ENCODE peak calls at places on chromosomes 4 and X, in five cellular contexts. L is SK-N-SH, C is H1, W is tibial artery, X is heart right ventricle. R is an unnamed sample.

GRCh38 chrX:47179221-47179927 is 14.3 kb upstream of the UBA1 start:
- DNase-seq in W (peak; percentile 80), L (no peak), X (peak; percentile 48), C (no peak), R (peak; percentile 54)

GRCh38 chr4:161252520-161253141 is 911.2 kb downstream of the FSTL5 start:
- DNase-seq in X (no peak), C (no peak), W (no peak), L (no peak), R (no peak)

GRCh38 chr4:165635261-165635838 is 237.7 kb upstream of the TLL1 start:
- DNase-seq in L (no peak), W (no peak), C (no peak), X (no peak), R (no peak)

GRCh38 chrX:111460612-111461011 is 48.6 kb upstream of the DCX start:
- DNase-seq in W (no peak), X (no peak), C (no peak), L (no peak), R (no peak)

GRCh38 chrX:46333550-46333949 is 211.7 kb downstream of the ZNF674 start:
- DNase-seq in C (no peak), X (no peak), W (no peak), L (no peak), R (no peak)

GRCh38 chr4:37967749-37968148 is 7.6 kb downstream of the PTTG2 start:
- DNase-seq in C (no peak), W (no peak), L (no peak), X (no peak), R (no peak)

GRCh38 chr4:140326395-140326993 is 47.0 kb upstream of the SCOC start:
- DNase-seq in L (peak; percentile 54), W (no peak), X (peak; percentile 28), C (no peak), R (no peak)

GRCh38 chr4:54657556-54658313 is at the start of gene KIT:
- DNase-seq in L (peak; percentile 89), W (peak; percentile 72), X (peak; percentile 12), C (peak; percentile 66), R (peak; percentile 33)

GRCh38 chr4:25757452-25757851 is 101.8 kb downstream of the SLC34A2 start:
- DNase-seq in X (no peak), W (no peak), L (no peak), C (no peak), R (no peak)

GRCh38 chrX:80335062-80335830 is 85.0 kb upstream of the TENT5D start:
- DNase-seq in W (peak; percentile 64), C (no peak), L (peak; percentile 35), X (no peak), R (peak; percentile 26)

GRCh38 chr4:131613086-131613823 is 1535.8 kb upstream of the PCDH10 start:
- DNase-seq in X (no peak), C (no peak), W (no peak), L (no peak), R (no peak)

GRCh38 chr4:89829470-89830138 is 7.4 kb downstream of the SNCA start:
- DNase-seq in C (no peak), L (no peak), W (no peak), X (peak; percentile 24), R (no peak)

GRCh38 chrX:22800360-22800759 is 199.4 kb upstream of the DDX53 start:
- DNase-seq in L (no peak), C (no peak), X (no peak), W (peak; percentile 68), R (peak; percentile 11)

GRCh38 chr4:7876096-7876993 is 63.3 kb downstream of the AFAP1 start:
- DNase-seq in X (no peak), W (no peak), L (peak; percentile 54), C (no peak), R (no peak)

GRCh38 chrX:69065451-69065850 is 99.8 kb downstream of the PJA1 start:
- DNase-seq in C (no peak), X (no peak), L (no peak), W (no peak), R (no peak)

GRCh38 chr4:3747582-3747906 is 18.6 kb upstream of the ADRA2C start:
- DNase-seq in L (no peak), W (no peak), C (peak; percentile 39), X (no peak), R (no peak)

GRCh38 chr4:10983274-10983673 is 298.7 kb upstream of the CLNK start:
- DNase-seq in L (no peak), W (no peak), C (no peak), X (no peak), R (no peak)

GRCh38 chrX:15678339-15678738 is 13.7 kb upstream of the CLTRN start:
- DNase-seq in C (no peak), X (no peak), L (no peak), W (no peak), R (no peak)

GRCh38 chr4:116400480-116400879 is 684.9 kb downstream of the TRAM1L1 start:
- DNase-seq in L (no peak), C (no peak), X (no peak), W (no peak), R (no peak)

GRCh38 chrX:9147086-9147485 is 113.2 kb upstream of the FAM9B start:
- DNase-seq in C (no peak), L (no peak), X (no peak), W (no peak), R (no peak)

GRCh38 chr4:124754671-124755070 is 42.1 kb upstream of the ANKRD50 start:
- DNase-seq in L (no peak), C (no peak), X (no peak), W (no peak), R (no peak)

GRCh38 chr4:17510582-17510981 is 1.3 kb downstream of the QDPR start:
- DNase-seq in X (no peak), L (peak; percentile 15), W (no peak), C (no peak), R (no peak)

GRCh38 chr4:75497133-75497532 is 17.1 kb downstream of the RCHY1 start:
- DNase-seq in C (no peak), W (no peak), X (no peak), L (no peak), R (no peak)

GRCh38 chr4:75498041-75498440 is 16.2 kb downstream of the RCHY1 start:
- DNase-seq in X (no peak), W (no peak), L (no peak), C (no peak), R (no peak)

GRCh38 chr4:75505630-75506029 is 8.6 kb downstream of the RCHY1 start:
- DNase-seq in X (no peak), C (no peak), W (no peak), L (no peak), R (no peak)

GRCh38 chr4:75499900-75500299 is 14.3 kb downstream of the RCHY1 start:
- DNase-seq in X (no peak), L (no peak), C (no peak), W (no peak), R (no peak)

DNA sequence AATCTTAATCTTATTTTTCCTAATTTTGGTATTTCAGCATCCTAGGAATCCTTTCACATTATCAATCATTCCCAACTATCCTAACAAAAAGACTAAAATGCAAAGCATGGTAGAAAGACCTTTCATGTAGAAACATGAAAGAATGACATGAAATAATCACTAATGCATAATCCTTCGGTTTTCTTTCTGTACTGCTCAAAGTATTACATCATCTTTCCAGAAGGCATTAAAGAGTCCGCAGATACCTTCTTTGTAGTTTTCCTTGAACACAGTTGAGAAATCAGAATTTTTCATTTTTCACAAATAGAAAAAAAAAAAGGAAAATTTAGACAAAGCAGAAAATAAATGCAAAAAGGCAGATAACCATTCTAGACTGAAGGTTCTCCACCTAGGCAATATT is 11.5 kb downstream of the RCHY1 start:
- DNase-seq in X (no peak), W (no peak), L (no peak), C (no peak), R (no peak)
- H3K36me3 ChIP-seq in X (peaks cover 94% of the 10 kb centered on the region), W (peaks cover 30% of the 10 kb centered on the region), L (peaks cover 63% of the 10 kb centered on the region), C (no peaks in the 10 kb centered on the region), R (peaks cover 88% of the 10 kb centered on the region)

GRCh38 chr4:94974773-94975172 is 217.0 kb downstream of the BMPR1B start:
- DNase-seq in X (no peak), W (no peak), L (no peak), C (no peak), R (no peak)
- H3K4me3 ChIP-seq in X (no peak overlapping the region), W (no peak overlapping the region), L (no peak overlapping the region), C (no peak overlapping the region), R (no peak overlapping the region)

DNA sequence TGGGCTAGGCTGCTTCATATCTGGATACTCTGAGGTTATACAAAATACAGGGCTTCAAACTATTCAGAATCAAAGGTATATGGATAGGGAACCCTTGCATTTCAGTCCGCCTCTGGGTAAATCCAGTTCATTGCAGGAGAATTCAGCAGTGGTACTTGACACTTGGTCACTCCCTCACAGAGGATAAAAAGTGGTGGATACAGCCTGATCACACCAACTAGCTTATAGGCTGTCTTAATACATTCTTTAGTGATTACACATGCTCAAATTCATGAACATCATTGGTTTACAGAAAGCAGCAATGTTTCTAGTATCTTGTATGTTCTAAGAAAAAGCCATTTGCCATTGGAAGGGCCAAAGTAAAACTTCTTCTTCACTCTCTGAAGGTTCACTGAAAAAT is 104.8 kb upstream of the PDE5A start:
- DNase-seq in W (no peak), X (no peak), L (no peak), C (no peak), R (no peak)
- H3K4me1 ChIP-seq in W (no peaks in the 10 kb centered on the region), X (peaks cover 9% of the 10 kb centered on the region), L (peaks cover 3% of the 10 kb centered on the region), C (no peaks in the 10 kb centered on the region), R (peaks cover 47% of the 10 kb centered on the region)

GRCh38 chr4:2702361-2702760 is 53.8 kb downstream of the TNIP2 start:
- DNase-seq in X (no peak), L (no peak), C (no peak), W (no peak), R (no peak)
- H3K36me3 ChIP-seq in X (peaks cover 98% of the 10 kb centered on the region), L (peaks cover 58% of the 10 kb centered on the region), C (peaks cover 29% of the 10 kb centered on the region), W (peaks cover 68% of the 10 kb centered on the region), R (peaks cover 91% of the 10 kb centered on the region)

DNA sequence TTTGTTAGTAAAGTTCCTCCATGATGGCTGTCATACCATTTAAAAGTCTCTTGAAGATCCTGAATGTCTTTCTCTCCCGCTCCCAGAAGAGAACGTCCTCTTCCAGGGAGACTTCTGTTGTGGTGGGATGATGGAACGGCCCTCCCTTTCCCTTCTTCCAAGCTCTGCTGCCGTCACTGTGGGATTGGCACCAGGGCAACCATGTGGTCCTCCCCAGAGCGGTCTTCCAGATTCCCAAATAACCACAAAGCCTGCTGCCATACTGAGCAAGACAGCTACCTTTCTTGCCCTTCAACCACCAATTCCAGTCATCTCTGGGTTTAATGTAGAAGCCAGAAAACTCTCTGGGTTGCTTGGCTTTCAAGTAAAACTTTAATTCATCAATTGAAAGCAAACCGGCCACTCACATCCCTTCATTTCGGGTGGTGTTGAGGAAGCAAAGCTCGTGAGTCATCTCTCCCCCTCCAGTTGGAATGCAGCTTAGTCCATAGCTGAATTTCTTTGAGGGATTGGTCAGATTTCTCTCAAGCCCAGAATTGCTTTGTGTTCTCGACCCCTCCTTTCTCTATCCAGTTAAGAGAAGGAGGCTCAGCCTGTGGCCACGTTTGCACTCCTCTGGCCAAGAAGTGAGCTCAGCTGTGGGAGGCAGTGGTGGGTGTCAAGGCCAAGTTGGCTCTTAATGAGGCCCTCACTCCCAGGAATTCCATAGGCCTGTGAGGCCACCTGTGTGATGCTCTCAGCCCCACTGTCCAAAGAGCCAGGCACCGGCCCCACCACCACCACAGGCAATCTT is 36.9 kb downstream of the FHDC1 start:
- DNase-seq in X (no peak), C (no peak), L (no peak), W (peak; percentile 45), R (no peak)
- H3K4me3 ChIP-seq in X (no peak overlapping the region), C (no peak overlapping the region), L (no peak overlapping the region), W (no peak overlapping the region), R (no peak overlapping the region)